ENCODE peak calls at places on chromosomes 16 and 17, in four cellular contexts. D, I, J and Q are unnamed samples.

GRCh38 chr16:87836844-87837581 is 32.3 kb downstream of the SLC7A5 start:
- DNase-seq in D (no peak), I (no peak), J (peak), Q (no peak)

GRCh38 chr17:76831316-76831715 is 36.9 kb upstream of the MGAT5B start:
- DNase-seq in D (no peak), I (no peak), J (peak), Q (no peak)

GRCh38 chr16:66832661-66833305 is 2.0 kb upstream of the NAE1 start:
- DNase-seq in D (no peak), I (no peak), J (peak), Q (no peak)

GRCh38 chr17:10838682-10839081 is 795 bp upstream of the PIRT start:
- DNase-seq in D (no peak), I (no peak), J (no peak), Q (no peak)

GRCh38 chr17:31724619-31725018 is 134.4 kb downstream of the COPRS start:
- DNase-seq in D (no peak), I (peak), J (no peak), Q (no peak)

GRCh38 chr16:72938426-72939164 is 109.3 kb downstream of the ZFHX3 start:
- DNase-seq in D (no peak), I (peak), J (peak), Q (no peak)

GRCh38 chr17:60888812-60889709 is 211.4 kb downstream of the BCAS3 start:
- DNase-seq in D (no peak), I (no peak), J (peak), Q (no peak)

GRCh38 chr16:3101841-3102470 is 2.9 kb upstream of the ZSCAN10 start:
- DNase-seq in D (peak), I (no peak), J (no peak), Q (no peak)

GRCh38 chr16:46922239-46922638 is 38.1 kb downstream of the GPT2 start:
- DNase-seq in D (no peak), I (no peak), J (no peak), Q (no peak)

GRCh38 chr16:82091225-82091624 is 56.2 kb downstream of the HSD17B2 start:
- DNase-seq in D (no peak), I (peak), J (peak), Q (no peak)

GRCh38 chr17:69325518-69326301 is 1.2 kb downstream of the ABCA5 start:
- DNase-seq in D (no peak), I (no peak), J (peak), Q (no peak)

GRCh38 chr16:8774208-8774607 is 23.2 kb downstream of the TMEM186 start:
- DNase-seq in D (no peak), I (no peak), J (no peak), Q (no peak)

GRCh38 chr17:47205419-47205963 is 3.7 kb upstream of the MYL4 start:
- DNase-seq in D (peak), I (peak), J (peak), Q (peak)

GRCh38 chr16:57143125-57143965 is 42.5 kb downstream of the PSME3IP1 start:
- DNase-seq in D (no peak), I (no peak), J (no peak), Q (no peak)

GRCh38 chr17:65557349-65558310 is 3.8 kb downstream of the AXIN2 start:
- DNase-seq in D (no peak), I (no peak), J (no peak), Q (no peak)

GRCh38 chr16:87965973-87966667 is 14.9 kb downstream of the BANP start:
- DNase-seq in D (no peak), I (no peak), J (no peak), Q (no peak)

GRCh38 chr17:2427215-2427614 is 26.4 kb upstream of the MNT start:
- DNase-seq in D (no peak), I (no peak), J (no peak), Q (no peak)